ENCODE peak calls at places on chromosomes 11 and 22, in four cellular contexts. One of them, this sample, is unnamed.

GRCh38 chr11:68008381-68009337 is 1.5 kb upstream of the ALDH3B1 start:
- DNase-seq in A549: no peak
- DNase-seq in HepG2: no peak
- DNase-seq in K562: no peak
- DNase-seq in this sample: no peak

GRCh38 chr11:729492-730074 is 17.7 kb upstream of the TALDO1 start:
- DNase-seq in K562: no peak
- DNase-seq in A549: no peak
- DNase-seq in HepG2: peak
- DNase-seq in this sample: no peak

GRCh38 chr11:102288745-102289083 is 28.6 kb upstream of the BIRC3 start:
- DNase-seq in HepG2: no peak
- DNase-seq in K562: no peak
- DNase-seq in A549: no peak
- DNase-seq in this sample: no peak

GRCh38 chr11:46127150-46127638 is 5.9 kb upstream of the PHF21A start:
- DNase-seq in K562: peak
- DNase-seq in A549: peak
- DNase-seq in HepG2: peak
- DNase-seq in this sample: no peak

GRCh38 chr11:32105871-32106312 is 15.0 kb downstream of the RCN1 start:
- DNase-seq in K562: no peak
- DNase-seq in HepG2: no peak
- DNase-seq in A549: no peak
- DNase-seq in this sample: no peak

GRCh38 chr11:104705475-104706195 is 192.6 kb downstream of the CASP12 start:
- DNase-seq in A549: no peak
- DNase-seq in K562: no peak
- DNase-seq in HepG2: no peak
- DNase-seq in this sample: no peak

GRCh38 chr11:12684354-12684753 is 10.1 kb downstream of the TEAD1 start:
- DNase-seq in HepG2: no peak
- DNase-seq in K562: no peak
- DNase-seq in A549: no peak
- DNase-seq in this sample: peak

GRCh38 chr11:35615911-35616900 is 2.1 kb upstream of the FJX1 start:
- DNase-seq in A549: peak
- DNase-seq in K562: peak
- DNase-seq in HepG2: peak
- DNase-seq in this sample: no peak

GRCh38 chr11:82930229-82930628 is 28.7 kb downstream of the DDIAS start:
- DNase-seq in HepG2: no peak
- DNase-seq in A549: no peak
- DNase-seq in K562: no peak
- DNase-seq in this sample: no peak

GRCh38 chr22:29912605-29913398 is 29.8 kb downstream of the MTMR3 start:
- DNase-seq in K562: no peak
- DNase-seq in HepG2: no peak
- DNase-seq in A549: peak
- DNase-seq in this sample: no peak

GRCh38 chr11:67615455-67616430 is 9.0 kb downstream of the NDUFV1 start:
- DNase-seq in HepG2: peak
- DNase-seq in A549: peak
- DNase-seq in K562: peak
- DNase-seq in this sample: peak

GRCh38 chr22:35863432-35863831 is 145.8 kb downstream of the APOL5 start:
- DNase-seq in K562: no peak
- DNase-seq in HepG2: no peak
- DNase-seq in A549: no peak
- DNase-seq in this sample: no peak

GRCh38 chr22:17946691-17947367 is 77.5 kb downstream of the MICAL3 start:
- DNase-seq in A549: no peak
- DNase-seq in K562: no peak
- DNase-seq in HepG2: no peak
- DNase-seq in this sample: no peak

GRCh38 chr11:18046116-18046777 is at the start of gene TPH1:
- DNase-seq in A549: no peak
- DNase-seq in K562: no peak
- DNase-seq in HepG2: no peak
- DNase-seq in this sample: peak

GRCh38 chr11:60934091-60934789 is 10.0 kb downstream of the TMEM132A start:
- DNase-seq in HepG2: no peak
- DNase-seq in K562: no peak
- DNase-seq in A549: no peak
- DNase-seq in this sample: no peak

GRCh38 chr11:13486926-13487660 is 8.7 kb downstream of the PTH start:
- DNase-seq in K562: peak
- DNase-seq in A549: peak
- DNase-seq in HepG2: peak
- DNase-seq in this sample: peak

GRCh38 chr11:3823303-3823702 is 14.9 kb downstream of the PGAP2 start:
- DNase-seq in A549: peak
- DNase-seq in HepG2: no peak
- DNase-seq in K562: no peak
- DNase-seq in this sample: no peak

GRCh38 chr11:126341760-126342161 is 13.7 kb upstream of the ST3GAL4 start:
- DNase-seq in HepG2: no peak
- DNase-seq in K562: no peak
- DNase-seq in A549: no peak
- DNase-seq in this sample: no peak

GRCh38 chr11:91800208-91800914 is 424.3 kb upstream of the FAT3 start:
- DNase-seq in A549: no peak
- DNase-seq in HepG2: no peak
- DNase-seq in K562: no peak
- DNase-seq in this sample: no peak

GRCh38 chr11:61537326-61537725 is 28.8 kb downstream of the LRRC10B start:
- DNase-seq in A549: no peak
- DNase-seq in K562: no peak
- DNase-seq in HepG2: no peak
- DNase-seq in this sample: no peak

GRCh38 chr11:107018902-107019493 is 722 bp upstream of the GUCY1A2 start:
- DNase-seq in HepG2: peak
- DNase-seq in A549: peak
- DNase-seq in K562: no peak
- DNase-seq in this sample: peak

GRCh38 chr11:112656772-112657428 is 304.3 kb upstream of the NCAM1 start:
- DNase-seq in HepG2: no peak
- DNase-seq in A549: no peak
- DNase-seq in K562: no peak
- DNase-seq in this sample: no peak

GRCh38 chr11:132430352-132431091 is 1060.1 kb downstream of the NTM start:
- DNase-seq in K562: no peak
- DNase-seq in HepG2: no peak
- DNase-seq in A549: no peak
- DNase-seq in this sample: no peak

GRCh38 chr11:74014880-74015279 is 6.0 kb upstream of the UCP3 start:
- DNase-seq in K562: no peak
- DNase-seq in HepG2: no peak
- DNase-seq in A549: no peak
- DNase-seq in this sample: no peak

GRCh38 chr11:74011360-74012071 is 2.6 kb upstream of the UCP3 start:
- DNase-seq in HepG2: no peak
- DNase-seq in A549: no peak
- DNase-seq in K562: peak
- DNase-seq in this sample: no peak

GRCh38 chr11:74012072-74012809 is 3.4 kb upstream of the UCP3 start:
- DNase-seq in A549: no peak
- DNase-seq in HepG2: no peak
- DNase-seq in K562: no peak
- DNase-seq in this sample: no peak

GRCh38 chr11:74010306-74010981 is 1.6 kb upstream of the UCP3 start:
- DNase-seq in K562: peak
- DNase-seq in A549: no peak
- DNase-seq in HepG2: no peak
- DNase-seq in this sample: no peak

DNA sequence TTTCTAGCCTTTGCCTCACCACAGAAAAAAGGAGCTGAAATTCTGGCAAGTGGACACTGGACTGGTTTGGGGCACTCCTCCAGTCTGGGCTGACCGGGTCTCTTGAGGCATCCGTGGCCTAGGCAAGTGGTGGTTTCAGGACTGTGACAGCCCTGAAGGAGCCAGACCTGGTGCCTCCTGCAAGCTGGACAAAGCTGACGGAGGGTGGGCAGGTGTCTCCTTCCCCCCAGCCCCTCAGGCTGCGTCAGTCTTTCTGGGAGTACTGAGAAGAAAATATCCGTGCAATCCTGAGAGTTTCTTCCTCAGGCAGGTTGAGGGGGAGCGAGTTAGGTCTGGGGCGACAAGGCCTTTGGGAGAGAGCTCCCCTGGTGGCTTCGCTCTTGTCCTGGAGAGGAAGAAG is 4.3 kb upstream of the UCP3 start:
- DNase-seq in A549: no peak
- DNase-seq in HepG2: no peak
- DNase-seq in K562: no peak
- DNase-seq in this sample: no peak
- TF ChIP-seq USF2 in A549: no peak
- TF ChIP-seq USF2 in HepG2: no peak
- TF ChIP-seq USF2 in K562: no peak
- TF ChIP-seq USF2 in this sample: no peak

DNA sequence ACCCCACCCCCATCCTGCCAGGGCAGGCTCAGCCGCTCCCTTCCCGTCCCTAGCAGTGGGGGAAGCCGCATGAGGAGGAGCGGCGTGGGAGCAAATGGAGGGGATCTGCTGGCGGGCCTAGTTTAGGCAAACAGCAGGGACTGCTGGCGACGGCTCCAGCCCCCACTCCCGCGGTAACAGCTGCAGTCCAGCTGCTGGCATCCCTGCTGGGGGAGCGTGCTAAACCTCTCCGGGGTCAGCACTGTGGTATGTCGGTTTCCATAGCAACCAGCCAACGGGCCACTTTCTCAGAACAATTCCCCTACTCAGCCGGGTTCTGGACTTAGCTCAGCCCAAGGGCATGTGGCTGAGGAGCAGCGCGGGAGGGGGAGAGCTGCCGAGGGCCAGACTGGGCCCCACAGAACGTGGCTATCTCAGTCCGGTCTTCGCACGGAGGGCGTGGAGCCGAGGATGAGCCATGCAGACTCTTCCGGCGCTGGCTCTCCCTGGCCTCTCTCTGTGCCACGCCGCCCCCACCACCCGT is 98.8 kb downstream of the PKNOX2 start:
- DNase-seq in HepG2: peak
- DNase-seq in K562: no peak
- DNase-seq in A549: no peak
- DNase-seq in this sample: peak
- TF ChIP-seq MAX in HepG2: peak
- TF ChIP-seq MAX in K562: no peak
- TF ChIP-seq MAX in A549: no peak
- TF ChIP-seq MAX in this sample: peak

DNA sequence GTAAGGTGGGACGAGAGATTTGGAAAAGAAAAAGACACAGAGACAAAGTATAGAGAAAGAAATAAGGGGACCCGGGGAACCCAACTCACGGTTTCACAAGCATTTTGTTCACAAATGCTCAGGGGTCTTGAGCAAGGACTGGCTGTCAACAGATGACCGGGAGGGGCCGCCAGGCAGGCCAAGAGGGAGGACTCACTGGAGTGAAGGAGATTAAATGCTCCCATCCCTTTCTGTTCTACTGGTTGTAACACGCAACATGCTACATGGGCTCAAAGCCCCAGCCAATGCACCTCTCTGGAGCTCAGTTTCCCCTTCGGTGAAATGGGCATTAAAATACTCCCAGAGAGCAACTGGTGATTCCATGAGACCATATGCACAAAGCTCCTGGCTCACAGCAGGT is 13.4 kb downstream of the SHANK2 start:
- DNase-seq in A549: no peak
- DNase-seq in HepG2: no peak
- DNase-seq in K562: no peak
- DNase-seq in this sample: no peak
- TF ChIP-seq HMGXB4 in A549: no peak
- TF ChIP-seq HMGXB4 in HepG2: no peak
- TF ChIP-seq HMGXB4 in K562: no peak
- TF ChIP-seq HMGXB4 in this sample: no peak

GRCh38 chr11:130203766-130204702 is 44.5 kb downstream of the ST14 start:
- DNase-seq in HepG2: no peak
- DNase-seq in A549: no peak
- DNase-seq in K562: no peak
- DNase-seq in this sample: no peak
- TF ChIP-seq USF2 in HepG2: no peak
- TF ChIP-seq USF2 in A549: no peak
- TF ChIP-seq USF2 in K562: no peak
- TF ChIP-seq USF2 in this sample: no peak

DNA sequence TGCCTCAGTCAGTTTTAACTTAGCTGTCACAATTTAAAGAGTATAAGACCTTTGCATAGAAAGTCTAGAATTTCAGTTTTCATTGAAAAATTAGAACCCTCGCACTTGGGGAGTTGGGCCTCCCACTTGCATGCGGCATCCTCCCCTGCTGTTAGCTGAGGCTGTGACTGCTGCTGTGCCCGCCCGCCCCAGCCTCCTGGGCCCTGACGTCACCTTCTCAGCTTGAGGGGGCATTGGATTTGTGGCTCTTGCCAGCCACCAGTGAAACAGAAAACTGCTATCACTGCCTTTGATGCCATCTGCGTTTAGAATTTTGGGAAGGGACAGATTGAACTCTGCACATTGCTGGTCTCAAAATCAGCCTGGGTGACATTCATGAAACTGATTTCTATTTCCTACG is 108.7 kb downstream of the CTTN start:
- DNase-seq in K562: no peak
- DNase-seq in HepG2: no peak
- DNase-seq in A549: no peak
- DNase-seq in this sample: no peak
- TF ChIP-seq MAX in K562: no peak
- TF ChIP-seq MAX in HepG2: no peak
- TF ChIP-seq MAX in A549: no peak
- TF ChIP-seq MAX in this sample: no peak